ENCODE peak calls at places on chromosomes 11 and 22, in seven cellular contexts. Q is kidney glomerular epithelial cell; O is Ammon's horn; X is neural progenitor cell; G is stomach; E is stimulated activated CD8-positive, alpha-beta memory T cell treated with anti-CD3 and anti-CD28 coated beads, Interleukin-4, amount 100 ng/mL, for 4 hours; T is heart right ventricle. I is an unnamed sample.

GRCh38 chr11:59180907-59181306 is 9.0 kb downstream of the DTX4 start:
- DNase-seq in O (no peak), X (no peak), E (no peak), T (no peak), Q (no peak), G (no peak), I (no peak)

GRCh38 chr11:44880511-44880910 is 70.2 kb downstream of the TP53I11 start:
- DNase-seq in E (no peak), O (no peak), X (no peak), T (no peak), Q (no peak), G (no peak), I (no peak)

GRCh38 chr22:25746012-25746373 is 4.0 kb downstream of the MYO18B start:
- DNase-seq in T (no peak), E (no peak), X (no peak), O (no peak), G (no peak), Q (peak), I (no peak)

GRCh38 chr11:122754553-122755322 is 83.6 kb upstream of the CRTAM start:
- DNase-seq in G (no peak), X (peak), Q (no peak), O (no peak), E (no peak), T (no peak), I (no peak)

GRCh38 chr22:43185860-43186261 is 1.1 kb downstream of the TTLL12 start:
- DNase-seq in O (no peak), X (peak), Q (peak), G (peak), T (peak), E (no peak), I (no peak)

GRCh38 chr11:35014352-35014751 is 97.9 kb downstream of the PDHX start:
- DNase-seq in G (no peak), X (no peak), O (no peak), T (no peak), Q (no peak), E (no peak), I (no peak)

GRCh38 chr11:60703374-60703773 is 4.0 kb downstream of the MS4A8 start:
- DNase-seq in T (no peak), X (no peak), G (no peak), O (no peak), E (no peak), Q (no peak), I (no peak)

GRCh38 chr11:124297921-124298320 is 15.8 kb downstream of the OR8D1 start:
- DNase-seq in G (no peak), X (no peak), Q (no peak), E (no peak), T (no peak), O (no peak), I (no peak)

GRCh38 chr11:110490886-110491285 is 61.1 kb downstream of the FDX1 start:
- DNase-seq in O (no peak), Q (no peak), T (no peak), X (no peak), G (no peak), E (no peak), I (no peak)

GRCh38 chr11:31967404-31967950 is 123.4 kb upstream of the RCN1 start:
- DNase-seq in O (no peak), Q (no peak), T (no peak), E (no peak), X (no peak), G (no peak), I (no peak)

GRCh38 chr11:69445131-69445470 is 36.4 kb upstream of the LINC01488 start:
- DNase-seq in G (no peak), T (no peak), Q (no peak), O (peak), E (no peak), X (no peak), I (no peak)

GRCh38 chr22:33896801-33897620 is 23.3 kb downstream of the LARGE1 start:
- DNase-seq in T (no peak), E (no peak), X (no peak), G (no peak), Q (no peak), O (no peak), I (no peak)

GRCh38 chr11:128686745-128687177 is 7.1 kb upstream of the FLI1 start:
- DNase-seq in G (peak), T (peak), X (peak), Q (no peak), E (no peak), O (peak), I (no peak)

GRCh38 chr11:69277074-69277809 is 16.7 kb upstream of the MYEOV start:
- DNase-seq in E (no peak), Q (no peak), G (no peak), T (peak), O (no peak), X (no peak), I (no peak)

GRCh38 chr22:32050678-32051515 is 7.8 kb downstream of the SLC5A1 start:
- DNase-seq in E (no peak), T (no peak), X (no peak), Q (peak), O (peak), G (peak), I (no peak)

GRCh38 chr11:58774164-58774593 is 42.4 kb upstream of the GLYAT start:
- DNase-seq in T (no peak), X (no peak), E (no peak), Q (no peak), G (no peak), O (no peak), I (no peak)

GRCh38 chr22:20644071-20644642 is 129.8 kb upstream of the SERPIND1 start:
- DNase-seq in X (no peak), T (no peak), O (no peak), G (no peak), Q (no peak), E (no peak), I (no peak)

GRCh38 chr22:38295339-38295738 is 21.9 kb downstream of the CSNK1E start:
- DNase-seq in T (no peak), X (no peak), Q (no peak), O (no peak), E (no peak), G (no peak), I (no peak)

GRCh38 chr22:17339095-17339693 is 30.1 kb upstream of the CECR2 start:
- DNase-seq in T (no peak), O (no peak), G (no peak), E (no peak), Q (no peak), X (no peak), I (no peak)

GRCh38 chr11:45410391-45411215 is 124.5 kb upstream of the SYT13 start:
- DNase-seq in G (no peak), Q (no peak), E (no peak), O (no peak), T (no peak), X (peak), I (no peak)

GRCh38 chr11:134224710-134225662 is 515 bp downstream of the VPS26B start:
- DNase-seq in T (peak), X (peak), E (peak), Q (no peak), G (peak), O (peak), I (no peak)

GRCh38 chr11:24311974-24312373 is 184.9 kb upstream of the LUZP2 start:
- DNase-seq in T (no peak), X (no peak), E (no peak), G (no peak), O (no peak), Q (no peak), I (no peak)

GRCh38 chr11:76119779-76120178 is 86.5 kb downstream of the WNT11 start:
- DNase-seq in G (no peak), O (peak), T (no peak), Q (no peak), X (no peak), E (no peak), I (no peak)

GRCh38 chr11:71221201-71221600 is 31.2 kb downstream of the SHANK2 start:
- DNase-seq in X (no peak), T (no peak), Q (no peak), O (no peak), E (no peak), G (no peak), I (no peak)

GRCh38 chr22:40534379-40535188 is 101.9 kb downstream of the MRTFA start:
- DNase-seq in T (no peak), X (no peak), G (no peak), O (peak), E (no peak), Q (no peak), I (no peak)

GRCh38 chr22:31995046-31995445 is 48.0 kb upstream of the SLC5A1 start:
- DNase-seq in X (peak), Q (no peak), O (no peak), E (no peak), G (no peak), T (no peak), I (no peak)

GRCh38 chr22:37658133-37659065 is at the start of gene PDXP:
- DNase-seq in T (peak), G (peak), X (peak), E (peak), O (peak), Q (peak), I (peak)

I was measured in D721Med.